ENCODE peak calls at places on chromosomes 3 and 15, in four cellular contexts. S is hippocampal formation, X is iris pigment epithelial cell, P is NCI-H2081. C is an unnamed sample.

GRCh38 chr3:113278599-113278955 is 67.2 kb downstream of the BOC start:
- DNase-seq in S (no peak), X (no peak), P (no peak), C (no peak)

GRCh38 chr3:5192568-5193319 is 5.2 kb downstream of the EDEM1 start:
- DNase-seq in S (no peak), X (no peak), P (no peak), C (no peak)

GRCh38 chr3:30904986-30905385 is 10.5 kb upstream of the GADL1 start:
- DNase-seq in S (no peak), X (peak), P (no peak), C (no peak)

GRCh38 chr3:194168994-194169393 is 33.0 kb downstream of the HES1 start:
- DNase-seq in S (no peak), X (peak), P (no peak), C (no peak)

GRCh38 chr3:57966823-57967222 is 41.4 kb upstream of the FLNB start:
- DNase-seq in S (no peak), X (peak), P (no peak), C (no peak)

GRCh38 chr3:63328386-63328785 is 50.3 kb downstream of the SYNPR start:
- DNase-seq in S (no peak), X (peak), P (no peak), C (no peak)

GRCh38 chr15:36175781-36176211 is 403.6 kb upstream of the CDIN1 start:
- DNase-seq in S (peak), X (no peak), P (no peak), C (no peak)

GRCh38 chr3:77323616-77324015 is 283.7 kb downstream of the ROBO2 start:
- DNase-seq in S (no peak), X (no peak), P (no peak), C (no peak)

GRCh38 chr15:98951493-98952320 is 55.9 kb downstream of the PGPEP1L start:
- DNase-seq in S (no peak), X (no peak), P (no peak), C (no peak)

GRCh38 chr3:192850501-192850981 is 67.1 kb downstream of the MB21D2 start:
- DNase-seq in S (no peak), X (peak), P (no peak), C (no peak)

GRCh38 chr3:107373896-107374295 is 3.3 kb upstream of the CCDC54 start:
- DNase-seq in S (no peak), X (no peak), P (no peak), C (no peak)

GRCh38 chr15:41396111-41396510 is 6.2 kb downstream of the NDUFAF1 start:
- DNase-seq in S (no peak), X (no peak), P (no peak), C (no peak)

GRCh38 chr3:55343486-55344357 is 143.4 kb downstream of the WNT5A start:
- DNase-seq in S (no peak), X (no peak), P (no peak), C (no peak)

GRCh38 chr3:49013738-49014660 is 4.4 kb downstream of the DALRD3 start:
- DNase-seq in S (no peak), X (peak), P (no peak), C (no peak)